ENCODE peak calls at places on chromosomes 7 and 10, in five cellular contexts. One of them, this sample, is unnamed.

GRCh38 chr10:69816963-69817605 is 15.4 kb downstream of the COL13A1 start:
- DNase-seq in activated CD8-positive, alpha-beta memory T cell treated with anti-CD3 and anti-CD28 coated beads for 48 hours: no peak
- DNase-seq in body of pancreas: no peak
- DNase-seq in NCI-H1436: no peak
- DNase-seq in heart right ventricle: no peak
- DNase-seq in this sample: no peak

GRCh38 chr7:155729847-155730246 is 82.4 kb downstream of the SHH start:
- DNase-seq in activated CD8-positive, alpha-beta memory T cell treated with anti-CD3 and anti-CD28 coated beads for 48 hours: no peak
- DNase-seq in body of pancreas: peak
- DNase-seq in NCI-H1436: no peak
- DNase-seq in heart right ventricle: no peak
- DNase-seq in this sample: no peak

GRCh38 chr10:12907651-12908050 is 93.9 kb downstream of the CCDC3 start:
- DNase-seq in activated CD8-positive, alpha-beta memory T cell treated with anti-CD3 and anti-CD28 coated beads for 48 hours: no peak
- DNase-seq in body of pancreas: no peak
- DNase-seq in NCI-H1436: no peak
- DNase-seq in heart right ventricle: peak
- DNase-seq in this sample: no peak

GRCh38 chr7:71251706-71252105 is 119.8 kb downstream of the GALNT17 start:
- DNase-seq in activated CD8-positive, alpha-beta memory T cell treated with anti-CD3 and anti-CD28 coated beads for 48 hours: no peak
- DNase-seq in body of pancreas: no peak
- DNase-seq in NCI-H1436: no peak
- DNase-seq in heart right ventricle: no peak
- DNase-seq in this sample: no peak

GRCh38 chr10:5752301-5752871 is 60.8 kb downstream of the GDI2 start:
- DNase-seq in activated CD8-positive, alpha-beta memory T cell treated with anti-CD3 and anti-CD28 coated beads for 48 hours: no peak
- DNase-seq in body of pancreas: no peak
- DNase-seq in NCI-H1436: no peak
- DNase-seq in heart right ventricle: no peak
- DNase-seq in this sample: no peak

GRCh38 chr7:36305648-36306047 is 84.0 kb upstream of the ANLN start:
- DNase-seq in activated CD8-positive, alpha-beta memory T cell treated with anti-CD3 and anti-CD28 coated beads for 48 hours: no peak
- DNase-seq in body of pancreas: no peak
- DNase-seq in NCI-H1436: no peak
- DNase-seq in heart right ventricle: no peak
- DNase-seq in this sample: no peak

GRCh38 chr10:30560326-30560725 is 69.2 kb downstream of the LYZL2 start:
- DNase-seq in activated CD8-positive, alpha-beta memory T cell treated with anti-CD3 and anti-CD28 coated beads for 48 hours: no peak
- DNase-seq in body of pancreas: no peak
- DNase-seq in NCI-H1436: no peak
- DNase-seq in heart right ventricle: no peak
- DNase-seq in this sample: no peak

GRCh38 chr10:124032982-124033886 is 60.2 kb downstream of the CHST15 start:
- DNase-seq in activated CD8-positive, alpha-beta memory T cell treated with anti-CD3 and anti-CD28 coated beads for 48 hours: no peak
- DNase-seq in body of pancreas: no peak
- DNase-seq in NCI-H1436: no peak
- DNase-seq in heart right ventricle: no peak
- DNase-seq in this sample: no peak

GRCh38 chr10:124417846-124418725 is 637 bp downstream of the OAT start:
- DNase-seq in activated CD8-positive, alpha-beta memory T cell treated with anti-CD3 and anti-CD28 coated beads for 48 hours: peak
- DNase-seq in body of pancreas: peak
- DNase-seq in NCI-H1436: peak
- DNase-seq in heart right ventricle: peak
- DNase-seq in this sample: peak

GRCh38 chr7:129617178-129617577 is 5.7 kb downstream of the NRF1 start:
- DNase-seq in activated CD8-positive, alpha-beta memory T cell treated with anti-CD3 and anti-CD28 coated beads for 48 hours: no peak
- DNase-seq in body of pancreas: no peak
- DNase-seq in NCI-H1436: no peak
- DNase-seq in heart right ventricle: no peak
- DNase-seq in this sample: no peak

GRCh38 chr7:43439631-43440401 is 143.1 kb upstream of the STK17A start:
- DNase-seq in activated CD8-positive, alpha-beta memory T cell treated with anti-CD3 and anti-CD28 coated beads for 48 hours: peak
- DNase-seq in body of pancreas: peak
- DNase-seq in NCI-H1436: no peak
- DNase-seq in heart right ventricle: no peak
- DNase-seq in this sample: no peak

GRCh38 chr10:79285315-79286185 is 61.7 kb upstream of the PPIF start:
- DNase-seq in activated CD8-positive, alpha-beta memory T cell treated with anti-CD3 and anti-CD28 coated beads for 48 hours: peak
- DNase-seq in body of pancreas: no peak
- DNase-seq in NCI-H1436: no peak
- DNase-seq in heart right ventricle: no peak
- DNase-seq in this sample: no peak

GRCh38 chr7:139095194-139095659 is 14.3 kb downstream of the ZC3HAV1 start:
- DNase-seq in activated CD8-positive, alpha-beta memory T cell treated with anti-CD3 and anti-CD28 coated beads for 48 hours: no peak
- DNase-seq in body of pancreas: no peak
- DNase-seq in NCI-H1436: no peak
- DNase-seq in heart right ventricle: no peak
- DNase-seq in this sample: no peak

GRCh38 chr10:33800986-33801385 is 466.5 kb upstream of the NRP1 start:
- DNase-seq in activated CD8-positive, alpha-beta memory T cell treated with anti-CD3 and anti-CD28 coated beads for 48 hours: no peak
- DNase-seq in body of pancreas: no peak
- DNase-seq in NCI-H1436: no peak
- DNase-seq in heart right ventricle: no peak
- DNase-seq in this sample: no peak

GRCh38 chr10:17273403-17273802 is 45.4 kb downstream of the VIM start:
- DNase-seq in activated CD8-positive, alpha-beta memory T cell treated with anti-CD3 and anti-CD28 coated beads for 48 hours: no peak
- DNase-seq in body of pancreas: no peak
- DNase-seq in NCI-H1436: no peak
- DNase-seq in heart right ventricle: no peak
- DNase-seq in this sample: no peak

GRCh38 chr7:75977741-75978140 is 16.7 kb downstream of the TMEM120A start:
- DNase-seq in activated CD8-positive, alpha-beta memory T cell treated with anti-CD3 and anti-CD28 coated beads for 48 hours: no peak
- DNase-seq in body of pancreas: no peak
- DNase-seq in NCI-H1436: no peak
- DNase-seq in heart right ventricle: peak
- DNase-seq in this sample: no peak

GRCh38 chr10:14032406-14032998 is 298.2 kb downstream of the FRMD4A start:
- DNase-seq in activated CD8-positive, alpha-beta memory T cell treated with anti-CD3 and anti-CD28 coated beads for 48 hours: peak
- DNase-seq in body of pancreas: no peak
- DNase-seq in NCI-H1436: no peak
- DNase-seq in heart right ventricle: no peak
- DNase-seq in this sample: no peak

GRCh38 chr7:4861227-4861626 is 603 bp downstream of the PAPOLB start:
- DNase-seq in activated CD8-positive, alpha-beta memory T cell treated with anti-CD3 and anti-CD28 coated beads for 48 hours: no peak
- DNase-seq in body of pancreas: no peak
- DNase-seq in NCI-H1436: no peak
- DNase-seq in heart right ventricle: no peak
- DNase-seq in this sample: no peak

GRCh38 chr7:26090927-26091519 is 61.0 kb upstream of the NFE2L3 start:
- DNase-seq in activated CD8-positive, alpha-beta memory T cell treated with anti-CD3 and anti-CD28 coated beads for 48 hours: no peak
- DNase-seq in body of pancreas: no peak
- DNase-seq in NCI-H1436: peak
- DNase-seq in heart right ventricle: no peak
- DNase-seq in this sample: peak

GRCh38 chr10:88194041-88194887 is 330.8 kb downstream of the PTEN start:
- DNase-seq in activated CD8-positive, alpha-beta memory T cell treated with anti-CD3 and anti-CD28 coated beads for 48 hours: no peak
- DNase-seq in body of pancreas: no peak
- DNase-seq in NCI-H1436: no peak
- DNase-seq in heart right ventricle: no peak
- DNase-seq in this sample: no peak

GRCh38 chr10:96448021-96448457 is 65.7 kb downstream of the TLL2 start:
- DNase-seq in activated CD8-positive, alpha-beta memory T cell treated with anti-CD3 and anti-CD28 coated beads for 48 hours: no peak
- DNase-seq in body of pancreas: no peak
- DNase-seq in NCI-H1436: no peak
- DNase-seq in heart right ventricle: peak
- DNase-seq in this sample: no peak

GRCh38 chr7:31368620-31369019 is 28.1 kb upstream of the NEUROD6 start:
- DNase-seq in activated CD8-positive, alpha-beta memory T cell treated with anti-CD3 and anti-CD28 coated beads for 48 hours: no peak
- DNase-seq in body of pancreas: no peak
- DNase-seq in NCI-H1436: no peak
- DNase-seq in heart right ventricle: no peak
- DNase-seq in this sample: peak

GRCh38 chr7:144747961-144748360 is 87.9 kb downstream of the TPK1 start:
- DNase-seq in activated CD8-positive, alpha-beta memory T cell treated with anti-CD3 and anti-CD28 coated beads for 48 hours: no peak
- DNase-seq in body of pancreas: no peak
- DNase-seq in NCI-H1436: no peak
- DNase-seq in heart right ventricle: no peak
- DNase-seq in this sample: no peak

GRCh38 chr10:6464862-6465430 is 115.1 kb downstream of the PRKCQ start:
- DNase-seq in activated CD8-positive, alpha-beta memory T cell treated with anti-CD3 and anti-CD28 coated beads for 48 hours: no peak
- DNase-seq in body of pancreas: no peak
- DNase-seq in NCI-H1436: no peak
- DNase-seq in heart right ventricle: no peak
- DNase-seq in this sample: no peak

GRCh38 chr7:2719007-2719406 is 31.0 kb downstream of the AMZ1 start:
- DNase-seq in activated CD8-positive, alpha-beta memory T cell treated with anti-CD3 and anti-CD28 coated beads for 48 hours: no peak
- DNase-seq in body of pancreas: peak
- DNase-seq in NCI-H1436: no peak
- DNase-seq in heart right ventricle: no peak
- DNase-seq in this sample: no peak

GRCh38 chr10:21507066-21507669 is 18.3 kb downstream of the SKIDA1 start:
- DNase-seq in activated CD8-positive, alpha-beta memory T cell treated with anti-CD3 and anti-CD28 coated beads for 48 hours: no peak
- DNase-seq in body of pancreas: no peak
- DNase-seq in NCI-H1436: no peak
- DNase-seq in heart right ventricle: no peak
- DNase-seq in this sample: no peak

GRCh38 chr7:154672659-154673415 is 330.1 kb downstream of the PAXIP1 start:
- DNase-seq in activated CD8-positive, alpha-beta memory T cell treated with anti-CD3 and anti-CD28 coated beads for 48 hours: no peak
- DNase-seq in body of pancreas: no peak
- DNase-seq in NCI-H1436: peak
- DNase-seq in heart right ventricle: no peak
- DNase-seq in this sample: no peak

GRCh38 chr7:35546691-35547090 is 148.2 kb downstream of the HERPUD2 start:
- DNase-seq in activated CD8-positive, alpha-beta memory T cell treated with anti-CD3 and anti-CD28 coated beads for 48 hours: no peak
- DNase-seq in body of pancreas: no peak
- DNase-seq in NCI-H1436: no peak
- DNase-seq in heart right ventricle: no peak
- DNase-seq in this sample: no peak

GRCh38 chr7:130554481-130554880 is 62.6 kb downstream of the MEST start:
- DNase-seq in activated CD8-positive, alpha-beta memory T cell treated with anti-CD3 and anti-CD28 coated beads for 48 hours: no peak
- DNase-seq in body of pancreas: no peak
- DNase-seq in NCI-H1436: no peak
- DNase-seq in heart right ventricle: no peak
- DNase-seq in this sample: peak

GRCh38 chr7:17407229-17407628 is 108.8 kb downstream of the AHR start:
- DNase-seq in activated CD8-positive, alpha-beta memory T cell treated with anti-CD3 and anti-CD28 coated beads for 48 hours: no peak
- DNase-seq in body of pancreas: no peak
- DNase-seq in NCI-H1436: no peak
- DNase-seq in heart right ventricle: no peak
- DNase-seq in this sample: no peak

GRCh38 chr7:25314729-25315267 is 86.5 kb upstream of the NPVF start:
- DNase-seq in activated CD8-positive, alpha-beta memory T cell treated with anti-CD3 and anti-CD28 coated beads for 48 hours: no peak
- DNase-seq in body of pancreas: peak
- DNase-seq in NCI-H1436: no peak
- DNase-seq in heart right ventricle: no peak
- DNase-seq in this sample: no peak

GRCh38 chr7:129859188-129859587 is 93.6 kb downstream of the UBE2H start:
- DNase-seq in activated CD8-positive, alpha-beta memory T cell treated with anti-CD3 and anti-CD28 coated beads for 48 hours: no peak
- DNase-seq in body of pancreas: no peak
- DNase-seq in NCI-H1436: no peak
- DNase-seq in heart right ventricle: no peak
- DNase-seq in this sample: no peak

GRCh38 chr7:42914009-42914725 is 2.3 kb upstream of the C7orf25 start:
- DNase-seq in activated CD8-positive, alpha-beta memory T cell treated with anti-CD3 and anti-CD28 coated beads for 48 hours: no peak
- DNase-seq in body of pancreas: no peak
- DNase-seq in NCI-H1436: no peak
- DNase-seq in heart right ventricle: no peak
- DNase-seq in this sample: no peak

GRCh38 chr10:120574986-120575385 is 118.0 kb downstream of the PLPP4 start:
- DNase-seq in activated CD8-positive, alpha-beta memory T cell treated with anti-CD3 and anti-CD28 coated beads for 48 hours: no peak
- DNase-seq in body of pancreas: no peak
- DNase-seq in NCI-H1436: no peak
- DNase-seq in heart right ventricle: no peak
- DNase-seq in this sample: no peak

GRCh38 chr10:33337335-33337854 is 2.9 kb upstream of the NRP1 start:
- DNase-seq in activated CD8-positive, alpha-beta memory T cell treated with anti-CD3 and anti-CD28 coated beads for 48 hours: no peak
- DNase-seq in body of pancreas: peak
- DNase-seq in NCI-H1436: no peak
- DNase-seq in heart right ventricle: peak
- DNase-seq in this sample: no peak

GRCh38 chr10:15672469-15672868 is 47.3 kb downstream of the ITGA8 start:
- DNase-seq in activated CD8-positive, alpha-beta memory T cell treated with anti-CD3 and anti-CD28 coated beads for 48 hours: no peak
- DNase-seq in body of pancreas: no peak
- DNase-seq in NCI-H1436: no peak
- DNase-seq in heart right ventricle: no peak
- DNase-seq in this sample: no peak

GRCh38 chr7:1950066-1950622 is 280.1 kb downstream of the ELFN1 start:
- DNase-seq in activated CD8-positive, alpha-beta memory T cell treated with anti-CD3 and anti-CD28 coated beads for 48 hours: no peak
- DNase-seq in body of pancreas: no peak
- DNase-seq in NCI-H1436: no peak
- DNase-seq in heart right ventricle: no peak
- DNase-seq in this sample: no peak

GRCh38 chr7:117217636-117218035 is 105.2 kb downstream of the WNT2 start:
- DNase-seq in activated CD8-positive, alpha-beta memory T cell treated with anti-CD3 and anti-CD28 coated beads for 48 hours: no peak
- DNase-seq in body of pancreas: no peak
- DNase-seq in NCI-H1436: no peak
- DNase-seq in heart right ventricle: no peak
- DNase-seq in this sample: no peak

This sample was measured in NCI-H1417.